ENCODE peak calls at places on chromosomes 4 and X, in four cellular contexts. I is HCT116, P is K562, V is HepG2. T is an unnamed sample.

GRCh38 chrX:132590350-132591026 is 101.7 kb upstream of the MBNL3 start:
- DNase-seq in I (no peak), P (no peak), V (peak; percentile 98), T (no peak)

GRCh38 chrX:131564553-131565229 is 20.8 kb downstream of the OR13H1 start:
- DNase-seq in I (no peak), P (peak; percentile 15), V (no peak), T (no peak)

GRCh38 chr4:150375025-150375424 is 206.9 kb upstream of the MAB21L2 start:
- DNase-seq in I (no peak), P (no peak), V (no peak), T (peak; percentile 11)

GRCh38 chrX:20139966-20140365 is 1.7 kb downstream of the EIF1AX start:
- DNase-seq in I (no peak), P (no peak), V (no peak), T (no peak)

GRCh38 chr4:5051210-5051691 is at the start of gene STK32B:
- DNase-seq in I (no peak), P (peak; percentile 63), V (no peak), T (peak; percentile 87)

GRCh38 chrX:112011376-112011775 is 71.2 kb downstream of the TRPC5 start:
- DNase-seq in I (no peak), P (no peak), V (no peak), T (peak; percentile 34)

GRCh38 chrX:17376381-17377046 is 1.5 kb downstream of the NHS start:
- DNase-seq in I (no peak), P (no peak), V (no peak), T (peak; percentile 15)

GRCh38 chr4:116180056-116180690 is 905.2 kb downstream of the TRAM1L1 start:
- DNase-seq in I (peak; percentile 10), P (peak; percentile 14), V (no peak), T (peak; percentile 29)

GRCh38 chrX:17414839-17415238 is 39.8 kb downstream of the NHS start:
- DNase-seq in I (no peak), P (no peak), V (no peak), T (peak; percentile 27)

GRCh38 chr4:74042681-74043080 is 4.2 kb upstream of the CXCL3 start:
- DNase-seq in I (no peak), P (peak; percentile 26), V (no peak), T (peak; percentile 35)

GRCh38 chr4:2082118-2082517 is 23.0 kb downstream of the NAT8L start:
- DNase-seq in I (no peak), P (no peak), V (no peak), T (no peak)

GRCh38 chr4:2253160-2254084 is 8.5 kb downstream of the MXD4 start:
- DNase-seq in I (no peak), P (no peak), V (no peak), T (no peak)

GRCh38 chrX:123860506-123860840 is 620 bp downstream of the XIAP start:
- DNase-seq in I (no peak), P (no peak), V (peak; percentile 29), T (no peak)

GRCh38 chr4:183905081-183905592 is at the start of gene STOX2:
- DNase-seq in I (no peak), P (no peak), V (peak; percentile 26), T (peak; percentile 86)

GRCh38 chrX:41906515-41907165 is 16.7 kb downstream of the CASK start:
- DNase-seq in I (peak; percentile 52), P (no peak), V (no peak), T (no peak)

GRCh38 chr4:155722816-155723499 is 35.9 kb upstream of the GUCY1B1 start:
- DNase-seq in I (no peak), P (no peak), V (no peak), T (no peak)

GRCh38 chr4:150033937-150034336 is 44.3 kb upstream of the DCLK2 start:
- DNase-seq in I (no peak), P (no peak), V (no peak), T (no peak)

DNA sequence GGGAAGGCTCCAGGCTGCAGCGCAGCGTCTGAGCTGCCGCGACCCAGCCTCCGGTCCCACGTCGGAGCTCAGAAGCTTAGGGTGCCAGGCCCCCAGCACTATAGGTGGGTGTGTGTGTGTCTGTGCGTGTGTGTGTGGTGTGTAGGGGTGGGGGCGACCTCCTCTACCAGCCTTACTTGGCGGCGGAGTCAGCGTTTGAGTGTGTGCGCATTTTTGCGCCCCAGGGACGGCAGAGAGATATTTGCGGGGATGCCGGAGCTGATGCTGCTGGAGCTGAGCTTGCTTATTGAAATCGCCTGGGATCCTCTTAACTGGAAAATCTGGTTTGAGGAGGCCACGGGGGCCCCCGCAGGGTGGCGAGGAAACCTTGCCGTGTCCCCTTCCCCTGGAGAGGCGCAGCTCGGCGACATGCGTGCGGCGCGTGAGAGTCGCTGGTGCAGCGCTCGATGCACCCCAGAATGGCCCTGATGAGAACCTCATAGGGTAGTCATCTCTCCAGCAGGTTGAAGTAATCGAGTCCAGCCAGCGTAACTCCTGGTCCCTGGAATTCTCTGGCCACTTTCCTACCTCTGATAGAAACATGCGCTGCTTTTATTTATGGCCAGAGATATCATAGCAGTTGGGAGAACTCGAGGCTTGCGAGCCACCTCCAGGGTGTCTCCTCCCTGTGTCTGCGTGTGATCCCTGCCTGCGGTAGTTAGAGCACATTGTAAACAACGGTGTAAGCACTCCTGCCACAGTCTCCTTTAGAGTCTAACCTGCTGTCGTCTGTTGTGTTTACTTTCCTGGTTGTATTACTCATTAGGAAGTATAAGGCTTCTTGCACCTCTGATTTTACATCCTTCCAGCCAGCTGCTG is 2.7 kb downstream of the ADGRL3 start:
- DNase-seq in I (no peak), P (no peak), V (no peak), T (peak; percentile 63)
- TF ChIP-seq EZH2 in I (no peak), P (no peak), V (peak; percentile 39), T (peak; percentile 87)

DNA sequence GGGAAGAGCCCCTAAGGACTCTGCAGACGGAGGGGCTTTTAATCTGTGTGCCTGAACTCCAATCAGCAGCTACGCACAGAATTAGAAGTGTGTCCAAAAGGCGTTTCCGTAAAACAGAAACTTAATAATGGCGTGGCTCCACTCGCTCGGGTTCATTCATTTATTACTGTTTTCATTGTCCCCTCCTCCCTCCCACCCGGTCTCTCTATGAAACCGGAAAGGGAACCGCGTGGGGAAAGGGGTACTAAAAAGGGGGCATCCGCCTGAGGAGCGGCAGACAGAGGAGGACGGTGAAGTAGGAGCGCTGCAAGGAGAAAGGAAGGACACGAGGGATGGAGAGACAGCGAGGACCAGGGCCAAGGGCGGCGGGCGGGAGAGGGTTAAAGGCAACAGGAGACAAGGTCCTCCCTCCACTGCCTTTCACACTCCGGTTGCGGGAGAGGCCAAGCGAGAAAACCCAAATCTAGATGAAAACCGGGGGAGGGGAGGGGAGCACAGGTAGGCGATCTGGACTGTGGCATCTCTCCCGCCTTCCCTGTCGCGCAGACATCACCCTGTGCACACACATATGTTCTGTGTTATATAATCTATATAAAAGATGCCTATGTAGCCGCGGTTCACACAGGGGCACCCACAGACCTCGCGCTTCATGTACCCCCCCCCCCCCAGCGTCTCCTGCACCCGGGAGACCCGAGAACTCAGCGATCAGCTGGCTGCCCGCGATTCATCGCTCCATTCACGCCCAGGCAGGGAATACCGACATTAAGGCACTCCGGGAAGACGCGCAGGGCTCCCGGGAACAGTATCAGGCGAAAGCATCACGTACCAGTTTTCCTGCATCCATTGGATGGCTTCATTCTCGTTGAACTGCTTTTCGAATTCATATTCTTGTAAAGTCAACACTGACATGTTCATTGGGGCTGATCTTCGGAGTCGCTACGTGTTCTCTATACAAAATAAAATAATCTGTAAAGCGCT is 705 bp downstream of the ELOVL6 start:
- DNase-seq in I (no peak), P (peak; percentile 66), V (no peak), T (peak; percentile 56)
- TF ChIP-seq REST in I (no peak), P (no peak), V (no peak), T (no peak)

DNA sequence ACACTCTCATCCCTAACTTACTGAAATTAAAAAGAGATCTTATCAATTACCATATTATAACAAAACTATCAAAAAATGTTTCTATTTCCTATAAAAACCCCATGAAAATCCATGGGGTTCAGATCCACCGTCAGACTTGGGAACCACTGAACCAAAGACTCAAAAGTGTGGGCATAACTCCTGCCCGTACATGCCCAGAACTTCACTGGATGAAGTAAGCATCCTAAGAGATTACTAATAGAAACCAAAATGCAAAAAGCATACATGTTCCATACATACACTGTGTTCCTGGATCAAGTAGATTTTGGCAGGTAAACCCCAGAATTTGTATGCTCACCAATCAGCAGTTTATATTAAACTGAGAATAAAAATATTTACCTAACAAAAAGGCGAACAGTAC is 66.1 kb downstream of the PRSS12 start:
- DNase-seq in I (no peak), P (no peak), V (no peak), T (no peak)
- TF ChIP-seq EZH2 in I (no peak), P (no peak), V (no peak), T (no peak)

DNA sequence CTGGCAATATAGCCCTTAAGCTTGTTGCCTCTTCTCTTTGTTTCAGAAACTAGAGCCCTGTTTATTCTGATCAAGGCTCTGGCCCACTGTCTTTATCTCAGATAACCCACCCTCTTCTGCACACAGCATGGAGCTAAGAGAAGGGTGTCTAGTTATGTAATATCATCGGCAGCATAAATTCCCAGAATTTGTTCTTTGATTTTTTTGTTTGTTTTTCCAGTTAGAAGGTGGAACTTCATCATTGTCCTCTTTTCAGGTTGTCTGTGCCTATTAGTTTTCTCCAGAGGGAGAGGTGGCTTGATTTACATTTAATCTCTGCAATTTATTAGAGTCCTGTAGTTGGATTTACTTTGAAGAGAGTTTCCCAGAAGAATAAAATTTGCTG is 15.3 kb upstream of the F11 start:
- DNase-seq in I (no peak), P (no peak), V (no peak), T (no peak)
- TF ChIP-seq REST in I (no peak), P (no peak), V (no peak), T (no peak)

GRCh38 chr4:8893624-8894423 is 22.2 kb upstream of the HMX1 start:
- DNase-seq in I (no peak), P (no peak), V (no peak), T (peak; percentile 76)
- TF ChIP-seq EZH2 in I (no peak), P (no peak), V (peak; percentile 77), T (peak; percentile 76)